ENCODE peak calls at places on chromosome 10, in four cellular contexts. K is Peyer's patch, L is GM20000, M is WTC11. S is an unnamed sample.

GRCh38 chr10:76717141-76717540 is 920.5 kb downstream of the KCNMA1 start:
- DNase-seq in K (no peak), L (no peak), M (no peak), S (no peak)

GRCh38 chr10:112006831-112007230 is 176.7 kb downstream of the GPAM start:
- DNase-seq in K (no peak), L (no peak), M (no peak), S (no peak)

GRCh38 chr10:13907570-13907969 is 320.8 kb downstream of the PRPF18 start:
- DNase-seq in K (no peak), L (no peak), M (no peak), S (no peak)

GRCh38 chr10:69963835-69964710 is 88.6 kb upstream of the MACROH2A2 start:
- DNase-seq in K (no peak), L (no peak), M (no peak), S (peak)

GRCh38 chr10:112280205-112280921 is 2.8 kb upstream of the TECTB start:
- DNase-seq in K (no peak), L (no peak), M (no peak), S (no peak)

GRCh38 chr10:51706225-51706624 is 6.8 kb upstream of the CSTF2T start:
- DNase-seq in K (no peak), L (no peak), M (no peak), S (no peak)

GRCh38 chr10:119453313-119453712 is 89.2 kb downstream of the RGS10 start:
- DNase-seq in K (no peak), L (no peak), M (no peak), S (no peak)

GRCh38 chr10:44992070-44992731 is 8.5 kb upstream of the ZNF22 start:
- DNase-seq in K (no peak), L (no peak), M (no peak), S (no peak)

GRCh38 chr10:99784025-99784730 is 1.7 kb downstream of the ABCC2 start:
- DNase-seq in K (no peak), L (no peak), M (no peak), S (no peak)

GRCh38 chr10:89392974-89393373 is 551 bp downstream of the IFIT1 start:
- DNase-seq in K (no peak), L (no peak), M (no peak), S (no peak)

GRCh38 chr10:18005781-18006456 is 54.2 kb downstream of the SLC39A12 start:
- DNase-seq in K (no peak), L (no peak), M (no peak), S (no peak)

GRCh38 chr10:61028861-61029361 is 84.9 kb upstream of the RHOBTB1 start:
- DNase-seq in K (no peak), L (no peak), M (no peak), S (no peak)

DNA sequence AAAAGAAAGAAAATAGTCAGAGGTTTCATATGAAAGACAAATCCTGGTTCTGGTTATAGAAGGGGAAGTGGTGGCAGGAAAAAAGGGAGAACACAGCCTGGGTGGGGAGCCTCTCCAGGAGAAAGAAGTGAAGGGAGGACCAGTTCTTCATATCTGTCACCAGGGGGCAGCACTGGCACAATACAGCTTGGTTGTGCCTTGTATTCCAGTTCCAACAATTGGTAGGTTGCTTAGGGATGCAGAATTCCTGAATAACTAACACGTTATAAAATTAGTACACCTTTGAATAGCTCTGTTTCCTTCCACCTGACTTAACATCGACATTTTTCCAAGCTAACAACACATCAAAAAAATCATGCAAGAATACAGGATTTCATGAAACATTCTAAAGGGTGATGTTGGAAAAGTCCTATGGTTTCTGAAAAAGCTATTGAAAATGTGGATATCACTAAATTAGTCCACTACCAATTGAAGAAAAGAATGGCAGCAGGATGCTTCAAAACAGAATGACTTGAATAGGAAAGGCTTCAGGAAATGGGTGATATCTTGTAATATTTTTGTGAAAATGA is 52.9 kb downstream of the CYP26A1 start:
- DNase-seq in K (no peak), L (no peak), M (peak), S (no peak)
- TF ChIP-seq CTCF in K (peak), L (peak), M (peak), S (peak)

DNA sequence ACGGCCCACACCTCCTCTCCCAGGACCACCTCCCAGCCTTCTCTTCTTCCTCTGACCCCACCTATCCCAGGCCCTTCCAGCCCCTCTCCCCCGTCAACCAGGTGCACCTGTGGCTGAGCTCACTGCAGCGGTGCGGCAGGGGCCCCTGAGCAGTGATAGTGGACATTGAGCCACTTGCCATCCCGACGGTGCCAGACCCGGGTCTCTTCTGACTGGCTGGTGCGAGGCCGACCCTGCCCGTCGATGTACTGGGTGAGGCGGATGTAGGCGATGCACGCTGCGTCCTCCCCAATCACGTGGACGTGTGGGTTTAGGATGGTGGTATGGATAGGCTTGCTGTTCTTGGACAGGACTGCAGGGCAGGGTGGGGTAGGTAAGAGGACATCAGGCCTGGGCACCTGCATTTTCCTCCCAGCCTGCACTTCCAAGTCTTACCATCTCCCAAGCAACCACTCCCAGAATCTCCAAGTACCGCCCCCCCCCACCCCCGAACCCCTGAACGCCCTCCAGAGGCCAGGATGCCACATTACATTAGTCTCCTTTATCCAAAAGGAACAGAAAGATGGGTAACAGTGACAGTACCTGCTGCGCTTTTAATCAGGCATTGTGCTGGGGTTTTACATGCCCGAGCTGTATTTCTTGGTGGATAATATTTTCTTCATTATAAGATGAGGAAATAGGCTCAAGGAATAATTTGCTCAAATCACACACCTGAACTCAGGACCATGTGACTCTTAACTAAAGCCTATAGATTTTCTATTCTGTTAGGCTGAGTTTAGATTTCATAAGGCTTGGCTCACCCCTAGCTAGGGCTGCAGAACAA is 3.7 kb upstream of the NDST2 start:
- DNase-seq in K (no peak), L (peak), M (peak), S (no peak)
- TF ChIP-seq CTCF in K (no peak), L (no peak), M (peak), S (peak)

GRCh38 chr10:11224792-11225448 is 207.2 kb downstream of the CELF2 start:
- DNase-seq in K (no peak), L (no peak), M (no peak), S (no peak)

GRCh38 chr10:11223081-11223480 is 205.4 kb downstream of the CELF2 start:
- DNase-seq in K (no peak), L (no peak), M (no peak), S (no peak)

GRCh38 chr10:11223507-11224157 is 206.0 kb downstream of the CELF2 start:
- DNase-seq in K (no peak), L (no peak), M (no peak), S (no peak)

GRCh38 chr10:11225935-11226334 is 208.3 kb downstream of the CELF2 start:
- DNase-seq in K (no peak), L (no peak), M (no peak), S (no peak)

GRCh38 chr10:11224321-11224720 is 206.6 kb downstream of the CELF2 start:
- DNase-seq in K (no peak), L (no peak), M (no peak), S (no peak)
- TF ChIP-seq CTCF in K (no peak), L (no peak), M (no peak), S (no peak)

DNA sequence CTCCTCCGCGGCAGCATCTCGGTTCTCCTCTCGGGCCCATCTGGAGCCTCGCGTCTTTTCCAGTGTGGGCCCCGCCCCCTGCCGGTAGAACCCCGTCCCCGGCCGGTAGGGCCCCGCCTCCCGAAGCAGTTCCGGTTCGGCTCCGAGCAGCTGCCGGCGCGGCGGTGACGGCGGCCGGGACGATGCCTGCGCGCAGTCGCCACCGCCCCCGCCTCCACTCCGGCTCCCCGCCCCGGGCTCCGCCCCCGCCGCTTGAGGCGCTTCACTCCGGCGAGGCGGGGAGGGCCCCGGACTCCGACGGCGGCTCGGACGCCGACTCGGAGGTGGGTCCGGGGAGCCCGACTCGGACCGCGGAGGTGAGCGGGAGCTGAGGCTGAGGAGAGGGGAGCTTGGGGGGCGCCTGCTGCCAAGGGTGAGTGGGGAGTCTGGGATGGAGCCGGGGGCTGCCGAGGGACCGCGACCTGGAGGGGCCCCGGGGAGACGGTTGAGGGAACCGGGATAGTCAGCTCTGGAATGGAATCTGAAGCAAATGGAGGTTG is at the start of gene SAMD8:
- DNase-seq in K (peak), L (peak), M (peak), S (peak)
- TF ChIP-seq CTCF in K (peak), L (no peak), M (peak), S (peak)

DNA sequence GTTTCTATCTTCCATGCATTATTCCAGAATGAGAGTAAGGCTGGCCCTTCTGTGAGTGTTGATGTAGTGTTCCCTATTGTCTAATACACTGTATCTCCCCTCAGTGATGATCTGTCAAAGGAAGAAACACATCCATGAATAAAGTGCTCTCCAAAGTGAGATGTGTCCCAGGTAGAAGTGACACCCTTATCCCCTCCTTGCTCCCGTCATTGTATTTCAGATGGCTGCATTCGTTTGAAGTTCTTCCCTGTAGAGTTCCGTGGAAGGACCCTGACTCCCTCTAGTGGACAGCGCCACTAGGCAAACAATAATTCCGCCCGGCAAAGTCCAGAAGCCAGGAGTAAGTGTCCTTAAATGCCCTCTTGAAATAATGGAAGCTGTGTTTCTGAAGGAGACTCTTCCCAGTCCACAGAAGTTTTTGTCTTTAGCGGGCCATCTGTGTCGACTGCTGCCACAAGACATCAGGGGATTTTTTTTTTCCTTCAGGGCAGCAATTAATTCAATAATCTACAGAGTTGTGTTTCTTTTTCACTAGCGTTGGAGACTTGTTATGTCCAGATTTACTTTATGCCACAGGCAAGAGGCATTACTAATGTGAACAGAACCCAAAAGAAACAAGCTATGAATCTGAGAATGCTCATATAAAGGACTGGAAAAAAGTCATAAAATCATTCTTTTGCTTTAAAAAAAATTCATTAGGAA is 64.6 kb downstream of the THNSL1 start:
- DNase-seq in K (peak), L (peak), M (peak), S (peak)
- TF ChIP-seq CTCF in K (peak), L (peak), M (peak), S (peak)

DNA sequence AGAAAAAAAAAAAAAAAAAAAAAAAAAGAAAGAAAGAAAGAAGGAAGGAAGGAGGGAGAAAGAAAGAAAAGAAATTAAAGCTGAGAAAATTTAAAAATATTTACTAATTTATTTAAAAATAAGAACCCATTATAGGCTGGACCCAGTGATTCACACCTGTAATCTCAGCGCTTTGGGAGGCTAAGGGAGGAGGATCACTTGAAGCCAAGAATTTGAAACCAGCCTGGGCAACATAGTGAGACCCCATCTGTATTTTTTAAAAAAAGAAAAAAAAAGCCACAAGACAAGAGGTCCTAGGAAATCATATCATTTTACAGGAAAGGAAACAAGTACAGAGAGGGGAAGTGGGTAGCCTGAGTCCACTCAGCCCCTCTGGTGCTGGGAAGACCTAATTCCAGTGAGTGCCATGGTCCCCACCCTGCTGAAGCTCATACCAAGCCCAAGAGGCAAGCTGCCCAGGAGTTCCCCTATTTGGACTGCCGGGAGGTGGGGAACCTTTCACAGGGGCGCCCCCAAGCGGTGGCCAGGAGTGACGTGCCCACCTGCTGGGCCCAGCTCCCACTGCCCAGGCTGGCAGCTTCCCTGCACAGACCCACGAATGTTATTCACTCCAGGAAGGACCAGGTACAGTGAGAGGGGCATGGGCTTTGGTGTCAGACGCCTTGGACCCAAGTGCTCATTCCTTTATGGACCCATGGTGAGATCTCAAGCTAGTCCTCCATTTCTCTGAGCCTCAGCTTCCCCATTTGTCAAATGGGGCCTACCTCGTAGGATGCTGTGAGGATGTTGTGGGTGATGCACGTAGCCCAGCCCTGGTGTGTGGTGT is 133.6 kb downstream of the ZMIZ1 start:
- DNase-seq in K (no peak), L (peak), M (peak), S (no peak)
- TF ChIP-seq CTCF in K (peak), L (peak), M (peak), S (peak)

GRCh38 chr10:88253120-88253519 is 330.0 kb downstream of the RNLS start:
- DNase-seq in K (no peak), L (no peak), M (no peak), S (no peak)

GRCh38 chr10:88253622-88254021 is 329.5 kb downstream of the RNLS start:
- DNase-seq in K (no peak), L (no peak), M (no peak), S (no peak)

GRCh38 chr10:88249450-88249849 is 333.7 kb downstream of the RNLS start:
- DNase-seq in K (no peak), L (no peak), M (no peak), S (no peak)

GRCh38 chr10:88256013-88256680 is 327.0 kb downstream of the RNLS start:
- DNase-seq in K (no peak), L (no peak), M (no peak), S (no peak)

DNA sequence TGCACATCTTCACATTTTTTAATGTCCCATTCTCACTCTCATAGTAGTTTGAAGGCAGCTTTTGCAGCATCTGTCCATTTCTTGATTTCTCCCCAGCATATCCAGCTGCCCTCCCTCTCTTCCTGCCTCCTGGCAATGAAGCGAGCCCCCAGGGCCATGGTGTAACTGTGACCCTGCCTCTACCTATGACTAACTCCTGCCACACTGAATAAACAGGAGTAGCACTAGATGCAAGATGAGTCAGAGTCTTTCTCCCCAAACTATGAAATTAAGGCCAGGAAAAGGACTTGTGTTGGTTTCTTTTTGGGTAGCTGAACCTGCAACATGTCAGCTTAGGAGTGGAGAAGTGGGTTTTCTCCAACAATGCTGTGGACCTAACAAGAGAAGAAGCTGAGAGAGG is 329.0 kb downstream of the RNLS start:
- DNase-seq in K (no peak), L (no peak), M (no peak), S (no peak)
- TF ChIP-seq CTCF in K (no peak), L (no peak), M (no peak), S (no peak)